ENCODE peak calls at places on chromosomes 13 and 19, in eight cellular contexts. G, W, J, Y, E, B, D and X are unnamed samples.

GRCh38 chr19:38946229-38947010 is 15.7 kb downstream of the MRPS12 start:
- DNase-seq in W (no peak), D (peak; percentile 59), B (no peak), G (no peak), Y (no peak), E (no peak), J (no peak), X (no peak)

GRCh38 chr19:17183271-17183757 is 31.8 kb upstream of the USE1 start:
- DNase-seq in J (no peak), W (no peak), Y (no peak), G (no peak), D (no peak), B (no peak), E (no peak), X (no peak)

GRCh38 chr13:46577656-46578589 is 25.0 kb downstream of the LRCH1 start:
- DNase-seq in J (no peak), W (no peak), Y (no peak), B (no peak), G (no peak), E (no peak), D (no peak), X (peak; percentile 35)

GRCh38 chr13:27541386-27541785 is 78.9 kb downstream of the LNX2 start:
- DNase-seq in D (no peak), W (no peak), E (no peak), J (no peak), B (no peak), Y (no peak), G (no peak), X (no peak)

GRCh38 chr19:15291666-15292065 is 40.7 kb downstream of the BRD4 start:
- DNase-seq in D (no peak), B (no peak), J (no peak), E (no peak), Y (no peak), W (no peak), G (no peak), X (no peak)

GRCh38 chr19:31897292-31897691 is 448.1 kb upstream of the ZNF507 start:
- DNase-seq in J (no peak), B (peak; percentile 70), D (no peak), G (no peak), E (no peak), W (no peak), Y (no peak), X (no peak)

GRCh38 chr13:39770514-39770913 is 115.1 kb downstream of the COG6 start:
- DNase-seq in J (no peak), W (no peak), E (no peak), B (no peak), G (no peak), Y (no peak), D (no peak), X (no peak)

GRCh38 chr19:21841081-21841783 is 5.2 kb upstream of the ZNF43 start:
- DNase-seq in W (no peak), G (no peak), Y (no peak), B (no peak), E (no peak), D (no peak), J (no peak), X (no peak)

GRCh38 chr19:23392706-23393105 is 2.6 kb downstream of the ZNF91 start:
- DNase-seq in B (no peak), D (no peak), E (no peak), J (no peak), Y (no peak), G (no peak), W (no peak), X (peak; percentile 14)

GRCh38 chr13:99281811-99282263 is 23.7 kb upstream of the GPR18 start:
- DNase-seq in D (no peak), B (no peak), Y (peak; percentile 92), J (no peak), W (no peak), E (peak; percentile 51), G (peak; percentile 96), X (no peak)

GRCh38 chr19:7595466-7596133 is at the start of gene CAMSAP3:
- DNase-seq in D (no peak), E (peak; percentile 66), Y (peak; percentile 70), B (no peak), G (peak; percentile 38), J (no peak), W (no peak), X (no peak)

GRCh38 chr13:28273919-28274318 is 135.6 kb downstream of the PAN3 start:
- DNase-seq in J (peak; percentile 3), Y (no peak), W (peak; percentile 3), B (no peak), D (no peak), G (no peak), E (no peak), X (no peak)

GRCh38 chr19:21474671-21475181 is 30.7 kb upstream of the ZNF429 start:
- DNase-seq in W (peak; percentile 48), G (no peak), B (no peak), J (peak; percentile 71), Y (peak; percentile 72), E (peak; percentile 75), D (no peak), X (peak; percentile 60)

GRCh38 chr19:926595-927043 is 784 bp downstream of the ARID3A start:
- DNase-seq in E (peak; percentile 67), G (no peak), Y (peak; percentile 85), J (peak; percentile 65), D (no peak), W (peak; percentile 50), B (no peak), X (no peak)

GRCh38 chr13:20869540-20869939 is 33.0 kb downstream of the XPO4 start:
- DNase-seq in B (no peak), G (no peak), J (peak; percentile 41), E (no peak), Y (no peak), D (no peak), W (peak; percentile 43), X (no peak)
- TF ChIP-seq CTCF in B (peak; percentile 30), G (no peak), J (peak; percentile 20), E (no peak), Y (no peak), D (peak; percentile 82), W (no peak), X (peak; percentile 11)

GRCh38 chr13:19834704-19835103 is 28.7 kb downstream of the ZMYM5 start:
- DNase-seq in W (no peak), G (no peak), E (no peak), Y (no peak), D (no peak), B (no peak), J (peak; percentile 5), X (no peak)
- TF ChIP-seq CTCF in W (no peak), G (no peak), E (no peak), Y (no peak), D (no peak), B (no peak), J (no peak), X (no peak)

DNA sequence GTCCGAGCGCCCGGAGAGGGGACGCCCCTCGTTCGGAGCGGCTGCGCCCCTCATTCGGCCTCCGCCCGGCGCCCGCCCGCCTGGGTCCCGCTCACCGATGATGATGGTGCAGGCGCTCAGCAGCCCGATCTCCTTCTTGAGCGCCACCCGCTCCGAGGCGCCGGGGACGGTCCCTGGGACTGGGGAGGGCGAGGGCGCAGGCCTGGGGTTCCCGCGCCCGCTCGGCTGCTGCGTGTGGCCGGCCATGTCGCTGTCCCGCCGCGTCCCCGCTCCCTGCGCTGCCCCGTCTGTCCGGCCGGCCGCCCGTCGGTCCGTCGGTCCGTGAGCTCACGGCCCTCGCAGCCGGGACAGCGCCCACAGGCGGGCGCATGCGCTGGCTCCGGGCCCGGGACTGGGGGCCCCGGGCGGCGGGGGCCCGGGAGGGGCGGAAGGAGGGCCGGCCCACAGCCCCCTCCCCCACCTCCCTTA is at the start of gene SLC7A10:
- DNase-seq in D (no peak), G (no peak), B (no peak), J (peak; percentile 57), W (peak; percentile 18), E (no peak), Y (no peak), X (no peak)
- TF ChIP-seq CTCF in D (no peak), G (no peak), B (no peak), J (no peak), W (no peak), E (no peak), Y (no peak), X (no peak)

GRCh38 chr13:59677966-59678814 is 485.5 kb downstream of the DIAPH3 start:
- DNase-seq in G (no peak), Y (no peak), W (peak; percentile 82), D (no peak), E (no peak), B (no peak), J (peak; percentile 83), X (peak; percentile 41)
- TF ChIP-seq CTCF in G (peak; percentile 75), Y (peak; percentile 71), W (peak; percentile 88), D (peak; percentile 94), E (no peak), B (peak; percentile 76), J (peak; percentile 91), X (peak; percentile 96)

DNA sequence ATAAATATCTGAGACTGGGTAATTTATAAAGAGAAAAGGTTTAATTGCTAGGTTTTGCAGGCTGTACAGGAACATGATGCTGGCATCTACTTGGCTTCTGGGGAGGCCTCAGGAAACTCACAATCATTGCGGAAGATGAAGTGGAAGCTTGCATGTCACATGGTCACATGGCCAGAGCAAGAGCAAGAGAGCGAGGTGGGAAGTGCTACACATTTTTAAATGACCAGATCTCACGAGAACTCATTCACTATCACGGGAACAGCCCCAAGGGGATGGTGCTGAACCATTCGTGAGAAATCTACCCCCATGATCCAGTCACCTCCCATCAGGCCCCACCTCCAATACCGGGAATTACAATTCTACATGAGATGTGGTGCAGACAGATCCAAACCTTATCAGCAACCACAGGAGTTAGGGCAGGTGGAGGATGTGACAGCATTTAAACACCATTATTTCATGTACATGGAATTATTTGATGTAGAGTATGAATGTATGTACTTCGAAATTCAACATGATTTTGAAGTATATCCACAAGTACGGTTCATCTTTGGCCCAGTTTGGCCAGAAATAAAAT is 10.5 kb upstream of the CLDN10 start:
- DNase-seq in B (no peak), D (no peak), E (no peak), Y (no peak), W (no peak), J (no peak), G (no peak), X (no peak)
- TF ChIP-seq CTCF in B (no peak), D (no peak), E (no peak), Y (no peak), W (no peak), J (no peak), G (no peak), X (no peak)